ENCODE peak calls at places on chromosomes 16 and 17, in seven cellular contexts. X is mesendoderm, B is neuronal stem cell, G is GM12864, O is skeletal muscle cell, L is IMR-90, K is H1. T is an unnamed sample.

GRCh38 chr16:19166500-19166899 is 1.5 kb upstream of the SYT17 start:
- DNase-seq in B (no peak), X (no peak), L (no peak), O (no peak), G (no peak), K (no peak), T (no peak)

GRCh38 chr17:16255481-16255901 is 38.5 kb downstream of the PIGL start:
- DNase-seq in K (peak), L (peak), B (peak), O (no peak), X (peak), G (no peak), T (peak)

GRCh38 chr17:64200080-64201042 is 62.7 kb downstream of the TEX2 start:
- DNase-seq in O (no peak), L (peak), G (no peak), X (peak), K (no peak), B (no peak), T (peak)

GRCh38 chr16:70786020-70786419 is 14.9 kb downstream of the VAC14 start:
- DNase-seq in L (no peak), O (no peak), B (no peak), X (no peak), G (no peak), K (no peak), T (no peak)

GRCh38 chr17:57987582-57988300 is at the start of gene VEZF1:
- DNase-seq in L (peak), K (no peak), G (no peak), B (peak), X (peak), O (no peak), T (peak)

GRCh38 chr17:1312261-1312870 is 32.9 kb downstream of the TRARG1 start:
- DNase-seq in B (peak), L (no peak), G (no peak), O (no peak), X (peak), K (no peak), T (no peak)

GRCh38 chr16:15523092-15523541 is 88.7 kb downstream of the BMERB1 start:
- DNase-seq in O (no peak), L (no peak), X (peak), K (no peak), B (no peak), G (no peak), T (no peak)

GRCh38 chr16:66750279-66751134 is 902 bp downstream of the DYNC1LI2 start:
- DNase-seq in X (peak), K (no peak), B (no peak), O (no peak), L (no peak), G (no peak), T (no peak)

GRCh38 chr16:80015566-80015965 is 415.0 kb upstream of the MAF start:
- DNase-seq in X (no peak), B (no peak), K (no peak), O (no peak), G (no peak), L (peak), T (no peak)

GRCh38 chr17:66968916-66969315 is 4.4 kb downstream of the CACNG4 start:
- DNase-seq in B (no peak), G (no peak), K (no peak), L (no peak), X (no peak), O (no peak), T (no peak)

GRCh38 chr16:71622088-71622487 is 3.9 kb upstream of the MARVELD3 start:
- DNase-seq in G (no peak), O (no peak), B (no peak), X (no peak), L (no peak), K (no peak), T (no peak)

GRCh38 chr16:56953006-56953405 is 8.7 kb upstream of the CETP start:
- DNase-seq in K (no peak), X (no peak), O (no peak), G (no peak), L (no peak), B (no peak), T (no peak)

GRCh38 chr16:66620419-66620775 is 15.9 kb downstream of the CMTM3 start:
- DNase-seq in X (no peak), G (no peak), O (no peak), K (no peak), L (no peak), B (no peak), T (no peak)

GRCh38 chr16:58094791-58095574 is 34.2 kb downstream of the CFAP20 start:
- DNase-seq in O (no peak), G (no peak), B (no peak), L (no peak), K (no peak), X (no peak), T (no peak)

GRCh38 chr17:45315583-45316270 is 1.1 kb downstream of the MAP3K14 start:
- DNase-seq in O (no peak), K (no peak), L (no peak), X (no peak), G (no peak), B (peak), T (no peak)

GRCh38 chr17:44263360-44263902 is 4.5 kb downstream of the SLC4A1 start:
- DNase-seq in B (no peak), L (no peak), X (no peak), O (no peak), K (no peak), G (no peak), T (no peak)

GRCh38 chr17:17021194-17021863 is 20.9 kb upstream of the MPRIP start:
- DNase-seq in G (no peak), O (no peak), B (peak), X (peak), L (no peak), K (no peak), T (peak)

GRCh38 chr17:79949646-79950292 is 85.9 kb downstream of the TBC1D16 start:
- DNase-seq in L (no peak), K (peak), G (no peak), X (peak), O (no peak), B (peak), T (no peak)

GRCh38 chr16:66228791-66229190 is 137.7 kb upstream of the CDH5 start:
- DNase-seq in X (no peak), G (no peak), K (no peak), L (peak), B (no peak), O (no peak), T (peak)

GRCh38 chr17:43920500-43921095 is 13.3 kb upstream of the MPP2 start:
- DNase-seq in K (no peak), B (no peak), L (no peak), X (no peak), G (no peak), O (no peak), T (no peak)

GRCh38 chr17:14015286-14015685 is 54.0 kb upstream of the COX10 start:
- DNase-seq in L (no peak), K (no peak), B (no peak), X (no peak), G (no peak), O (no peak), T (peak)

GRCh38 chr17:73251871-73252270 is 9.8 kb downstream of the CPSF4L start:
- DNase-seq in L (no peak), O (no peak), X (no peak), B (no peak), K (no peak), G (no peak), T (no peak)

GRCh38 chr16:81821422-81822128 is 42.5 kb downstream of the PLCG2 start:
- DNase-seq in G (peak), L (no peak), B (no peak), O (no peak), K (no peak), X (no peak), T (no peak)

GRCh38 chr17:28612936-28613872 is 781 bp downstream of the RSKR start:
- DNase-seq in B (peak), O (no peak), K (no peak), G (no peak), X (peak), L (peak), T (peak)

GRCh38 chr16:69451166-69451565 is 26.7 kb downstream of the CYB5B start:
- DNase-seq in B (no peak), L (no peak), O (no peak), X (no peak), K (no peak), G (no peak), T (no peak)

GRCh38 chr16:26605872-26606271 is 460.9 kb upstream of the C16orf82 start:
- DNase-seq in O (no peak), B (no peak), L (no peak), G (no peak), X (no peak), K (no peak), T (no peak)

GRCh38 chr17:50719144-50719923 is at the start of gene LUC7L3:
- DNase-seq in L (peak), O (peak), X (peak), G (peak), K (peak), B (peak), T (peak)

GRCh38 chr17:17628388-17629008 is 37.0 kb upstream of the PEMT start:
- DNase-seq in X (no peak), K (no peak), L (no peak), O (no peak), G (peak), B (no peak), T (no peak)

GRCh38 chr16:56047307-56048234 is 143.7 kb upstream of the GNAO1 start:
- DNase-seq in K (no peak), X (no peak), G (no peak), B (no peak), L (no peak), O (no peak), T (no peak)

GRCh38 chr17:40417609-40418427 is at the start of gene TOP2A:
- DNase-seq in L (peak), K (peak), B (peak), G (peak), X (peak), O (peak), T (peak)

GRCh38 chr16:85840801-85841200 is 41.3 kb downstream of the COX4I1 start:
- DNase-seq in X (no peak), G (no peak), O (no peak), B (no peak), L (no peak), K (no peak), T (no peak)

GRCh38 chr16:79146-80054 is 1.4 kb downstream of the MPG start:
- DNase-seq in B (no peak), O (no peak), X (peak), L (peak), K (no peak), G (no peak), T (no peak)
- H3K4me3 ChIP-seq in B (peak), O (peak), X (no peak), L (peak), K (no peak), G (peak), T (peak)

GRCh38 chr16:89759742-89760366 is 38.5 kb downstream of the ZNF276 start:
- DNase-seq in O (no peak), B (no peak), K (no peak), L (no peak), G (no peak), X (peak), T (no peak)

GRCh38 chr16:89764711-89765201 is 43.4 kb downstream of the ZNF276 start:
- DNase-seq in L (no peak), G (peak), K (no peak), X (no peak), O (no peak), B (no peak), T (no peak)

GRCh38 chr16:89770367-89770766 is 46.1 kb downstream of the FANCA start:
- DNase-seq in K (no peak), L (no peak), B (no peak), O (no peak), G (no peak), X (no peak), T (no peak)

GRCh38 chr16:89761304-89761922 is 40.1 kb downstream of the ZNF276 start:
- DNase-seq in L (no peak), G (no peak), B (no peak), K (no peak), O (no peak), X (no peak), T (no peak)

DNA sequence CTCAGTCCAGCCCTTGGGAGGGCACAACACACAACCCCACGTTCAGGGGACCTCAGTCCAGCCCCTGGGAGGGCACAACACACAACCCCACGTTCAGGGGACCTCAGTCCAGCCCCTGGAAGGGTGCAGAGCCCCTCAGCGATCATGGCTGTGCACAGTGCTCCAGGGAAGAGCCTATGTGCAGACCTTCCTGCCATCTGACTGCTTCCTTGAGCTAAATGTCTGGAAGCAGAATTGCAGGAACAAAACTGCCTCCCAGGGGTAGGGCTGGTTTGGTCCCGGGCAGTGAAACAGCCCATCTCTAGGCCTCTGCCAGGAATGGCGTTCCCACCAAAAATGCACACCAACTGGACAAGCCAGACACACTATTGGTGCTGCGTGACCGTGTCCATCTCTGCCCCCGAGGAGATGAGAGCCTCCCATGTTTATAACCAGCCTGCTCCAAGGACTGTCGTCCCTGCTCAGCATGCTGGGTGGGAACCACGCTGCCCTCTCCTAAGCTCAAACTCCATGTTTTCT is 44.0 kb downstream of the ZNF276 start:
- DNase-seq in X (no peak), K (no peak), G (no peak), O (no peak), B (no peak), L (no peak), T (no peak)
- H3K4me3 ChIP-seq in X (no peak), K (no peak), G (no peak), O (no peak), B (no peak), L (no peak), T (no peak)

GRCh38 chr17:78125138-78125913 is 3.2 kb downstream of the TMC6 start:
- DNase-seq in K (no peak), B (no peak), G (no peak), X (no peak), L (no peak), O (no peak), T (no peak)

GRCh38 chr17:78127240-78127887 is 1.2 kb downstream of the TMC6 start:
- DNase-seq in B (no peak), G (no peak), X (peak), K (no peak), L (no peak), O (no peak), T (no peak)

GRCh38 chr17:78125976-78126894 is 2.3 kb downstream of the TMC6 start:
- DNase-seq in K (no peak), O (no peak), X (no peak), B (no peak), L (no peak), G (no peak), T (no peak)

GRCh38 chr17:78127888-78128615 is 503 bp downstream of the TMC6 start:
- DNase-seq in X (no peak), G (no peak), O (no peak), K (no peak), L (no peak), B (no peak), T (no peak)

DNA sequence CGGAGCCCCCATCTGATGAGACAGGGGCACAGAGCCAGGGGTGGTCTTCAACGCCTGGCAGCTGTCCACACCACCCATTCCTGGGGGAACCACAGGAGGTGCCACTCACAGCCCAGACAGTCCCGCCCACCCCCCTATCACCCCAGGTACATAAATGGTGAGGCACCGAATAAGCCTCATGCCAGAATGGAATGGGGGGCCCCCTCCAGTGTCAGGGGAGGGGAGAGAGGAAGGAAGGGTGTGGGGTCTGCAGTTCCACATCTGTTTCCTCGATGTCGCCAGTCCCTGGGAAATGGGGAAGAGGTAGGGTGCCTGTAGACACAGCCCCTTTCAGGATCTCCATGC is 1.7 kb downstream of the TMC6 start:
- DNase-seq in O (no peak), G (no peak), L (no peak), B (no peak), X (no peak), K (no peak), T (no peak)
- H3K4me3 ChIP-seq in O (no peak), G (peak), L (no peak), B (no peak), X (no peak), K (peak), T (no peak)

GRCh38 chr17:82320956-82321927 is 3.8 kb upstream of the CD7 start:
- DNase-seq in O (no peak), L (no peak), G (no peak), X (peak), K (no peak), B (no peak), T (no peak)
- H3K4me3 ChIP-seq in O (no peak), L (no peak), G (no peak), X (no peak), K (no peak), B (no peak), T (no peak)

DNA sequence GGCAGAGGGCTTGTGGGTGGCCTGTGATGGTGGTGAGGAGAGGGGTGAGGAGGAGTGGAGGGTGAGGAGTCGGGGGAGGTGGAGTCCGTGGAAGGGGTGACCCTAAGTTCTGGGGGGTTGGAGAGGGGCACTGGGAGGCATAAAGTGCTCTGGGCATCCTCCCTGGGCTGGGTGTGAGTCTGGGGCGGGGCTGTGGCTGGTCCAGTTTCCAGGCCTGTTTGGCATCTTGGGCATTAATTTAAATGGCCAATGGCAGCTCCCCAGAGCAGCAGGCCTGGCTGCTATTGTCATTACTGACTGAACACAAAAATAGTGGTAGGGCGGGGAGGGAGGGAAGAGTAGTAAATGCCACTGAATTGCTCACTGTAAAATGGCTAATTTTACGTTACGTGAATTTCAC is 7.7 kb upstream of the ARHGAP23 start:
- DNase-seq in O (no peak), B (no peak), L (no peak), K (no peak), G (no peak), X (no peak), T (no peak)
- H3K4me3 ChIP-seq in O (no peak), B (no peak), L (no peak), K (no peak), G (no peak), X (no peak), T (no peak)